ENCODE peak calls at places on chromosome 18, in five cellular contexts. F, O, H, T and E are unnamed samples.

GRCh38 chr18:1653873-1654272 is 749.2 kb downstream of the ADCYAP1 start:
- DNase-seq in T (no peak), O (no peak), H (no peak), F (no peak), E (no peak)

GRCh38 chr18:13565228-13565627 is 161.1 kb downstream of the FAM210A start:
- DNase-seq in H (no peak), F (no peak), O (no peak), T (no peak), E (no peak)

GRCh38 chr18:74645717-74646116 is 48.0 kb downstream of the ZNF407 start:
- DNase-seq in T (peak; percentile 29), O (no peak), H (no peak), F (no peak), E (no peak)

GRCh38 chr18:41989508-41989907 is 34.5 kb downstream of the PIK3C3 start:
- DNase-seq in H (no peak), F (no peak), O (no peak), T (no peak), E (no peak)

GRCh38 chr18:31246460-31246859 is 71.5 kb upstream of the DSG1 start:
- DNase-seq in F (no peak), T (no peak), O (no peak), H (no peak), E (no peak)

GRCh38 chr18:70154591-70155194 is 50.8 kb downstream of the RTTN start:
- DNase-seq in H (no peak), F (no peak), T (peak; percentile 81), O (no peak), E (no peak)

GRCh38 chr18:10230072-10230471 is 224.4 kb upstream of the APCDD1 start:
- DNase-seq in H (peak; percentile 40), O (no peak), F (no peak), T (peak; percentile 97), E (no peak)

GRCh38 chr18:53698907-53699306 is 525.6 kb downstream of the MBD2 start:
- DNase-seq in O (peak; percentile 41), F (no peak), H (peak; percentile 11), T (peak; percentile 5), E (no peak)

GRCh38 chr18:13539050-13539449 is 187.3 kb downstream of the FAM210A start:
- DNase-seq in O (no peak), H (peak; percentile 20), F (no peak), T (no peak), E (peak; percentile 24)

GRCh38 chr18:27033722-27034121 is 151.4 kb downstream of the CHST9 start:
- DNase-seq in F (no peak), T (no peak), O (no peak), H (no peak), E (no peak)

GRCh38 chr18:23143871-23144270 is 8.6 kb downstream of the CABLES1 start:
- DNase-seq in H (no peak), T (no peak), O (peak; percentile 60), F (no peak), E (no peak)

GRCh38 chr18:49061906-49062831 is 111.4 kb upstream of the SMAD7 start:
- DNase-seq in T (no peak), H (no peak), F (no peak), O (no peak), E (no peak)

GRCh38 chr18:49061239-49061905 is 110.6 kb upstream of the SMAD7 start:
- DNase-seq in T (no peak), O (no peak), F (no peak), H (no peak), E (no peak)

GRCh38 chr18:49062832-49063226 is 112.1 kb upstream of the SMAD7 start:
- DNase-seq in T (no peak), O (no peak), F (no peak), H (no peak), E (no peak)

GRCh38 chr18:49055787-49056186 is 105.0 kb upstream of the SMAD7 start:
- DNase-seq in T (peak; percentile 80), F (peak; percentile 92), H (no peak), O (no peak), E (no peak)

GRCh38 chr18:49059028-49059670 is 108.4 kb upstream of the SMAD7 start:
- DNase-seq in F (no peak), H (peak; percentile 20), T (no peak), O (no peak), E (no peak)
- TF ChIP-seq CTCF in F (no peak), H (peak; percentile 8), T (peak; percentile 19), O (no peak), E (no peak)

DNA sequence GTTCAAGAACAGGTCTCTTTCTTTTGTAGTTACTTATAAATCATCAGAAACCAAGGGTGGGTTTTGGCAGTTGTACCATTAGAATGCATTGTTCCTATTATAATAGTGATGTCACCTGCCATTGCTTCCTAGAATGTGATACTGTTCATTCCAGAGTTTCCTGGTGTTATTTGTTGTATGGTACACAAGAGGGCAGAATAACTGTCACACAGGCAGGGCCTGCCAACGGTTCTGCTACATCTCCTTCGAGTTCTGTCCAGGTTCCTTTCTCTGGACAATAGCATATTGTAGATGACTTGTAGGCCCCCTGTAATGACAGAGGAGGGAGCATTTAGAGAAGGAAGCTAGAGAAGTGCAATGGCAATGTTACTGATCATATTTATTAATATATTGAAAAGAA is 98.3 kb downstream of the KLHL14 start:
- DNase-seq in F (no peak), O (no peak), T (no peak), H (peak; percentile 17), E (no peak)
- TF ChIP-seq CTCF in F (no peak), O (no peak), T (no peak), H (no peak), E (peak; percentile 45)

GRCh38 chr18:56659111-56659510 is 8.0 kb downstream of the WDR7 start:
- DNase-seq in F (no peak), O (no peak), T (no peak), H (no peak), E (no peak)
- TF ChIP-seq CTCF in F (no peak), O (no peak), T (no peak), H (no peak), E (no peak)

GRCh38 chr18:33020877-33021276 is 248.1 kb upstream of the KLHL14 start:
- DNase-seq in F (no peak), H (no peak), O (no peak), T (no peak), E (no peak)
- TF ChIP-seq CTCF in F (no peak), H (no peak), O (no peak), T (no peak), E (no peak)

GRCh38 chr18:35939166-35939565 is 33.3 kb upstream of the RMP24 start:
- DNase-seq in H (no peak), T (no peak), O (no peak), F (no peak), E (no peak)
- TF ChIP-seq CTCF in H (no peak), T (no peak), O (peak; percentile 29), F (no peak), E (no peak)

DNA sequence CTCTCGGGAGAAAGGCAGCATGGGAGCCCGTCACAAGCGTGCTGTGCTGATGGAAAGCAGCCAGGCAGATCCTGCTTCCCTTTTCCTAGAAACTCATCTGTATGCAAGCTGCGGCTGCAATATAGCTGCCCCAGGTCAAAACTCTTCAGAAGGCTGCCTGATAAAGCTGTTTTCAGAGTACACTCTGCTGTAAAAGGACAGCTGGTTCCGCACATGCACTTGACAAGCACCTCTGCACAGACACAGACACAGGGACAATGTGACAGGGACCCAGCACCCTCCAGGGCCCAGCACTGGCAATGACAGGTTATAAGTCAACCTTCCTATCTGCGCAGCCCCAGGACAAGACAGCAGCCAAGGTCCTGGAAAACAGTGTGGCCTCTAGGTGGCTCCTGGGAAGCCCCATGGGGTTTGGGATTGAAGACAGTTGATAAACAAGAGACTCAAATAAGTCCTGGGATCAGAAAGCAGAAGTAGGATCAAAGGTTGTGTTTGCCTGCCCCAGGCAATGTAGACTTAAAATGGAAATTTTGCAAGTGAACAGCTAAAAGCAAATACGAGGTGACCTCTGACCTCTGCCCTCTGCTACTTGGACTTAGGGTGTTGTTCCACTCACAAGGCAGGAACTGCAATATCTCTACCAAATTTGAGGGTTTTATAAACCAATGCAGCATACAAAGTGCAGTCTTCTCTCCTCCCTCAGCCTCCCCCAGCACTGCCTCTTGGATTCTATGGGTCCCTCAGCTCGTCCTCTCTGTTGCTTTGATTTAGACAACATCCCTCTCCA is 16.9 kb downstream of the SLC66A2 start:
- DNase-seq in F (peak; percentile 24), H (no peak), T (no peak), O (no peak), E (peak; percentile 45)
- TF ChIP-seq CTCF in F (no peak), H (no peak), T (no peak), O (no peak), E (peak; percentile 30)

DNA sequence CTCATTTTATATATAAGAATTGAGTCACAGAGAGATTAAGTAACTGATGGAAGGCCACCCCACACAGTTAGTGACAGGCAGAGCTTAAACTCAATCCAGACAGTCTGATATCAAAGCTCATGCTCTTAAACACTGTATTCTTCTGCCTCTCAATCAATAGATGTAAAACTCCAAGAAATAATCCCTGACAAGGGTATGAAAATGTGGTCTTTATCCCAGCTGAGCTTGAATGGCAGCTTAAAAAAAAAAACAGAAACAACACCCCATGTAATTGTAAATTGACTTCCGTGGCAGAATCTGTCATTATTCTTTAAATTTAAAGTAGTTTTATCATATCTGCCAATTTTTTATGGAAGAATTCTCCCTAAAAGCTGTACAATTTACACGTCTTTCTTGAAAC is 60.1 kb downstream of the RAB27B start:
- DNase-seq in T (no peak), O (no peak), H (no peak), F (no peak), E (no peak)
- TF ChIP-seq CTCF in T (no peak), O (no peak), H (no peak), F (no peak), E (no peak)

DNA sequence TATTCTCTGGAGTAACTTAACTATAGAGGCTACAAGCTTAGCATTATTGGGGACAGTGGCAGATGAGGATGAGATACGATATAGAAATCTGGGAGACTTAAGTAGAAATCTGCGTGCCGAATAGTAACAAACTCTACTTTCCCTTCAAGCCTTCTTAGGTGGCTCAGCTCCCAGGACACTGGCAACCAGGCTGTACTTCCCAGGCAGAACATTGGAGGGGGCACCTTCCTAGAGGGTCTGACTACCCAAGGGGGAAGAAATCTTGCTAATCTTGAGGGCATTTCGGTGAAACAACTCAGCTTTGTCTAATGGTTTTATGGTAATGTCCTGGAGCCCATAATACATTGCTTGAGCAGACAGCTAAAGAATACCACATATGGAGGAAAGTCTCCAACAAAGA is 126.2 kb upstream of the DTNA start:
- DNase-seq in F (no peak), H (no peak), T (no peak), O (no peak), E (no peak)
- TF ChIP-seq CTCF in F (no peak), H (no peak), T (no peak), O (no peak), E (no peak)